ENCODE peak calls at places on chromosomes 16 and 17, in six cellular contexts. One of them, this sample, is unnamed.

GRCh38 chr16:67883146-67883871 is 1.4 kb upstream of the NRN1L start:
- DNase-seq in cardiac fibroblast: no peak
- DNase-seq in neural progenitor cell: no peak
- DNase-seq in lower leg skin: no peak
- DNase-seq in heart right ventricle: no peak
- DNase-seq in GM23338: no peak
- DNase-seq in this sample: no peak

GRCh38 chr17:3961564-3962047 is 2.6 kb downstream of the ATP2A3 start:
- DNase-seq in cardiac fibroblast: no peak
- DNase-seq in neural progenitor cell: no peak
- DNase-seq in lower leg skin: no peak
- DNase-seq in heart right ventricle: no peak
- DNase-seq in GM23338: no peak
- DNase-seq in this sample: no peak

GRCh38 chr17:13384626-13385025 is 217.1 kb downstream of the HS3ST3A1 start:
- DNase-seq in cardiac fibroblast: no peak
- DNase-seq in neural progenitor cell: no peak
- DNase-seq in lower leg skin: no peak
- DNase-seq in heart right ventricle: no peak
- DNase-seq in GM23338: no peak
- DNase-seq in this sample: no peak

GRCh38 chr17:66354981-66355380 is 52.6 kb downstream of the PRKCA start:
- DNase-seq in cardiac fibroblast: peak
- DNase-seq in neural progenitor cell: no peak
- DNase-seq in lower leg skin: no peak
- DNase-seq in heart right ventricle: no peak
- DNase-seq in GM23338: no peak
- DNase-seq in this sample: peak

GRCh38 chr17:4771519-4772234 is at the start of gene TM4SF5:
- DNase-seq in cardiac fibroblast: no peak
- DNase-seq in neural progenitor cell: no peak
- DNase-seq in lower leg skin: no peak
- DNase-seq in heart right ventricle: no peak
- DNase-seq in GM23338: no peak
- DNase-seq in this sample: no peak

GRCh38 chr17:33751702-33752065 is 458.6 kb upstream of the ASIC2 start:
- DNase-seq in cardiac fibroblast: no peak
- DNase-seq in neural progenitor cell: peak
- DNase-seq in lower leg skin: no peak
- DNase-seq in heart right ventricle: no peak
- DNase-seq in GM23338: peak
- DNase-seq in this sample: no peak

GRCh38 chr17:63349478-63350000 is 96.6 kb downstream of the CYB561 start:
- DNase-seq in cardiac fibroblast: peak
- DNase-seq in neural progenitor cell: no peak
- DNase-seq in lower leg skin: no peak
- DNase-seq in heart right ventricle: no peak
- DNase-seq in GM23338: no peak
- DNase-seq in this sample: peak

GRCh38 chr17:46942441-46943217 is 19.7 kb downstream of the GOSR2 start:
- DNase-seq in cardiac fibroblast: peak
- DNase-seq in neural progenitor cell: peak
- DNase-seq in lower leg skin: no peak
- DNase-seq in heart right ventricle: peak
- DNase-seq in GM23338: peak
- DNase-seq in this sample: peak

GRCh38 chr16:54936086-54936978 is 5.7 kb downstream of the IRX5 start:
- DNase-seq in cardiac fibroblast: peak
- DNase-seq in neural progenitor cell: peak
- DNase-seq in lower leg skin: no peak
- DNase-seq in heart right ventricle: peak
- DNase-seq in GM23338: peak
- DNase-seq in this sample: peak

GRCh38 chr16:89015271-89015859 is 38.4 kb upstream of the CBFA2T3 start:
- DNase-seq in cardiac fibroblast: no peak
- DNase-seq in neural progenitor cell: no peak
- DNase-seq in lower leg skin: no peak
- DNase-seq in heart right ventricle: no peak
- DNase-seq in GM23338: no peak
- DNase-seq in this sample: no peak

GRCh38 chr17:41697122-41697962 is 8.7 kb downstream of the EIF1 start:
- DNase-seq in cardiac fibroblast: peak
- DNase-seq in neural progenitor cell: no peak
- DNase-seq in lower leg skin: peak
- DNase-seq in heart right ventricle: peak
- DNase-seq in GM23338: no peak
- DNase-seq in this sample: peak

GRCh38 chr17:49013311-49014205 is 16.4 kb downstream of the IGF2BP1 start:
- DNase-seq in cardiac fibroblast: peak
- DNase-seq in neural progenitor cell: peak
- DNase-seq in lower leg skin: no peak
- DNase-seq in heart right ventricle: no peak
- DNase-seq in GM23338: peak
- DNase-seq in this sample: no peak

DNA sequence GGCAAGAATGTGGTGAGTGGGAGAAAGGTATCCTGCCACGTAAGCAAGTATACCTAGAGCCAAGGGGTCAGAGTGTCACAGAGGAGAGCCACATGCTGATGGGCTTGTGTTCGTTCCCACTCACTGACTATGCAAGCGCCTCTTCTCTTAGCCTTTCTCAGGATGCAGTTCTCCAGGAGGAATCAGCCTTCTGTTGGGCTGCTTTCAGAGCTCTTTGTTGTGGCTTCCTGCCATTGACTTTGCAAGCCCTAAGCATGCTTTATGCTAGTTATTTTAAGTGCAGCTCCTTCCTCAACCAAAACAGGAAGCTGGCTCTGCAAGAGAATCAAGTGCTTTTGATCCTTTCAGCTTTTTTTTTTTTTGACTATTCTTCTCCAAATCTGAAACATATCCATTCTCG is 66.6 kb downstream of the SIAH1 start:
- DNase-seq in cardiac fibroblast: peak
- DNase-seq in neural progenitor cell: no peak
- DNase-seq in lower leg skin: peak
- DNase-seq in heart right ventricle: peak
- DNase-seq in GM23338: peak
- DNase-seq in this sample: peak
- H3K4me3 ChIP-seq in cardiac fibroblast: no peak
- H3K4me3 ChIP-seq in neural progenitor cell: no peak
- H3K4me3 ChIP-seq in lower leg skin: no peak
- H3K4me3 ChIP-seq in heart right ventricle: no peak
- H3K4me3 ChIP-seq in GM23338: no peak
- H3K4me3 ChIP-seq in this sample: no peak

GRCh38 chr16:85441189-85441889 is 171.8 kb upstream of the GSE1 start:
- DNase-seq in cardiac fibroblast: no peak
- DNase-seq in neural progenitor cell: peak
- DNase-seq in lower leg skin: no peak
- DNase-seq in heart right ventricle: no peak
- DNase-seq in GM23338: peak
- DNase-seq in this sample: no peak
- TF ChIP-seq CTCF in cardiac fibroblast: no peak
- TF ChIP-seq CTCF in neural progenitor cell: peak
- TF ChIP-seq CTCF in lower leg skin: no peak
- TF ChIP-seq CTCF in heart right ventricle: no peak
- TF ChIP-seq CTCF in GM23338: peak
- TF ChIP-seq CTCF in this sample: no peak

GRCh38 chr17:20120835-20121234 is 111.7 kb downstream of the SPECC1 start:
- DNase-seq in cardiac fibroblast: no peak
- DNase-seq in neural progenitor cell: no peak
- DNase-seq in lower leg skin: no peak
- DNase-seq in heart right ventricle: no peak
- DNase-seq in GM23338: no peak
- DNase-seq in this sample: no peak

GRCh38 chr17:20125724-20126123 is 116.6 kb downstream of the SPECC1 start:
- DNase-seq in cardiac fibroblast: no peak
- DNase-seq in neural progenitor cell: no peak
- DNase-seq in lower leg skin: no peak
- DNase-seq in heart right ventricle: no peak
- DNase-seq in GM23338: no peak
- DNase-seq in this sample: no peak

GRCh38 chr17:20123209-20123608 is 114.0 kb downstream of the SPECC1 start:
- DNase-seq in cardiac fibroblast: no peak
- DNase-seq in neural progenitor cell: no peak
- DNase-seq in lower leg skin: no peak
- DNase-seq in heart right ventricle: no peak
- DNase-seq in GM23338: no peak
- DNase-seq in this sample: no peak

GRCh38 chr17:20121359-20122235 is 112.4 kb downstream of the SPECC1 start:
- DNase-seq in cardiac fibroblast: peak
- DNase-seq in neural progenitor cell: peak
- DNase-seq in lower leg skin: peak
- DNase-seq in heart right ventricle: peak
- DNase-seq in GM23338: peak
- DNase-seq in this sample: peak

GRCh38 chr17:20122236-20122879 is 113.2 kb downstream of the SPECC1 start:
- DNase-seq in cardiac fibroblast: no peak
- DNase-seq in neural progenitor cell: no peak
- DNase-seq in lower leg skin: no peak
- DNase-seq in heart right ventricle: no peak
- DNase-seq in GM23338: no peak
- DNase-seq in this sample: no peak
- H3K4me3 ChIP-seq in cardiac fibroblast: no peak
- H3K4me3 ChIP-seq in neural progenitor cell: no peak
- H3K4me3 ChIP-seq in lower leg skin: no peak
- H3K4me3 ChIP-seq in heart right ventricle: no peak
- H3K4me3 ChIP-seq in GM23338: no peak
- H3K4me3 ChIP-seq in this sample: no peak

DNA sequence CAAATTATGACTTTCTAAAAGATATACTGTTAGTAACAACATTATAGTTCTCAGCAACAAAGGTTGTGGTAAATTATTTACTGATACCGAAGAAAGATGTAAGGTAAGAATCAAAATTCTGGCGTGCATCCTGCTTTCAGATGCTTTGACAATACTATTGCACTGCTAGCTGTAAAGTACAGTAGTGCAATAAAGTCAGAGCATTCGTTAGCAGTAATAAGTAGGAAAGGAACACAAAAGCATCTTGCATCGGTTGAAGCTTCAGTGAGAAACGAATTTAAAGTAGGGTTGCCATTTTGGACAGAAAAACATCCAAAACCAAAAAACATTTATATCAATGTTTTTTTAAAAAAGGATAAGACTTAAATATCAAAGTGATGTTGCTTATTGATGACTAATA is 4.0 kb downstream of the SKA2 start:
- DNase-seq in cardiac fibroblast: peak
- DNase-seq in neural progenitor cell: no peak
- DNase-seq in lower leg skin: no peak
- DNase-seq in heart right ventricle: no peak
- DNase-seq in GM23338: no peak
- DNase-seq in this sample: no peak
- TF ChIP-seq CTCF in cardiac fibroblast: no peak
- TF ChIP-seq CTCF in neural progenitor cell: no peak
- TF ChIP-seq CTCF in lower leg skin: no peak
- TF ChIP-seq CTCF in heart right ventricle: no peak
- TF ChIP-seq CTCF in GM23338: no peak
- TF ChIP-seq CTCF in this sample: no peak

GRCh38 chr17:42783062-42783777 is 2.8 kb downstream of the WNK4 start:
- DNase-seq in cardiac fibroblast: peak
- DNase-seq in neural progenitor cell: no peak
- DNase-seq in lower leg skin: no peak
- DNase-seq in heart right ventricle: no peak
- DNase-seq in GM23338: no peak
- DNase-seq in this sample: peak

GRCh38 chr17:42779942-42780815 is at the start of gene WNK4:
- DNase-seq in cardiac fibroblast: peak
- DNase-seq in neural progenitor cell: peak
- DNase-seq in lower leg skin: no peak
- DNase-seq in heart right ventricle: no peak
- DNase-seq in GM23338: peak
- DNase-seq in this sample: peak

GRCh38 chr17:42780816-42781638 is 617 bp downstream of the WNK4 start:
- DNase-seq in cardiac fibroblast: no peak
- DNase-seq in neural progenitor cell: peak
- DNase-seq in lower leg skin: no peak
- DNase-seq in heart right ventricle: no peak
- DNase-seq in GM23338: peak
- DNase-seq in this sample: no peak

GRCh38 chr17:42782402-42783061 is 2.1 kb downstream of the WNK4 start:
- DNase-seq in cardiac fibroblast: no peak
- DNase-seq in neural progenitor cell: no peak
- DNase-seq in lower leg skin: no peak
- DNase-seq in heart right ventricle: no peak
- DNase-seq in GM23338: no peak
- DNase-seq in this sample: no peak

DNA sequence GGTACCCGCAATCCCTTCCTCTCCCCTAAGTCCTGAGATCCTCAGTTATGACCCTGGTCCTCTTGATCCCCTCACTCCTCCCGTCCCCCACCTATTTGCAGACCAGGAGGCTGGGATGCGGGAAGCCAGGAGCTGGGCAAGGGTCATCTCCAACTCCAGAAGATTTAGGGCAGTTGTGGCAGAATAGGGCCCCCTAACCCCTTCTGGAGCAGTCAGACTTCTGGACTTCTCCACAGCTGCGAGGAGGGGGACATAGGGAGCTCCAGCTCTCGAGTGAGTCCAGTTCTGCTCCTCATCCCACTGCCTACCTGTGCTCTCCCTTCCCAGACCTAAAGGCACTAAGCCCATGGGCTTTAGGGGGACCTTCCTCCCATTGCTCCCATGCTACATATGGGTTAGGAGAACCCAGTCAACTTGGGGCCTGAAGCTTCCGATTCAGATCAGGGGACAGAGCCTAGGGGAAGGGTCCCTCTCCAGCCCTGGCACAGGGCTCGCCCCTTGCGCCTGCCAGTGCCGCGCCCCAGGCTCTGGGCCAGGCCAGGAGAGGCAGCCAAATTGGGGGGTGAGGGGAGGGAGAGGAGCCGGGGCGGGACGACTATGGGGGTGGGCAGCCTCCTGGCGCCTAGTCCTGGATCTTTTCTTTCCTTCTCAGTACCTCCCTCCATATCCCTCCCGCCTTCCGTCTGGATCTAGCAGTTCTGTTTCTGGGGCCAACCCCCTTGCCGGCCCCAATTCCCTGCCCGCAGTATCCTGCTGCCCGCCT is 1.4 kb downstream of the WNK4 start:
- DNase-seq in cardiac fibroblast: peak
- DNase-seq in neural progenitor cell: no peak
- DNase-seq in lower leg skin: no peak
- DNase-seq in heart right ventricle: no peak
- DNase-seq in GM23338: no peak
- DNase-seq in this sample: no peak
- H3K4me3 ChIP-seq in cardiac fibroblast: peak
- H3K4me3 ChIP-seq in neural progenitor cell: no peak
- H3K4me3 ChIP-seq in lower leg skin: no peak
- H3K4me3 ChIP-seq in heart right ventricle: no peak
- H3K4me3 ChIP-seq in GM23338: no peak
- H3K4me3 ChIP-seq in this sample: peak

This sample was measured in fibroblast of mammary gland.